ENCODE peak calls at places on chromosomes 2 and 18, in ten cellular contexts. Y is IMR-90, J is body of pancreas, H is ovary, K is heart left ventricle, F is tibial nerve, Z is H54, O is transverse colon, Q is GM12892, A is stomach. N is an unnamed sample.

GRCh38 chr18:12701161-12701560 is 1.4 kb downstream of the CEP76 start:
- DNase-seq in Y (peak; percentile 14), J (no peak), H (no peak), K (no peak), F (no peak), Z (no peak), O (no peak), Q (no peak), A (no peak), N (no peak)

GRCh38 chr2:85137131-85137530 is 3.9 kb downstream of the TCF7L1 start:
- DNase-seq in Y (no peak), J (no peak), H (no peak), K (no peak), F (no peak), Z (no peak), O (no peak), Q (no peak), A (no peak), N (no peak)

GRCh38 chr18:79517322-79517721 is 121.6 kb downstream of the NFATC1 start:
- DNase-seq in Y (no peak), J (no peak), H (no peak), K (no peak), F (no peak), Z (no peak), O (no peak), Q (no peak), A (no peak), N (no peak)

GRCh38 chr2:16314691-16315457 is 350.8 kb downstream of the CYRIA start:
- DNase-seq in Y (no peak), J (no peak), H (no peak), K (no peak), F (no peak), Z (no peak), O (no peak), Q (no peak), A (no peak), N (no peak)

GRCh38 chr2:120954939-120955338 is 219.3 kb downstream of the GLI2 start:
- DNase-seq in Y (no peak), J (peak; percentile 44), H (no peak), K (no peak), F (no peak), Z (no peak), O (no peak), Q (no peak), A (no peak), N (no peak)

GRCh38 chr2:149449017-149449416 is 118.6 kb downstream of the LYPD6 start:
- DNase-seq in Y (no peak), J (no peak), H (no peak), K (no peak), F (no peak), Z (no peak), O (no peak), Q (no peak), A (no peak), N (no peak)

GRCh38 chr2:57182941-57183340 is 863.7 kb upstream of the VRK2 start:
- DNase-seq in Y (no peak), J (no peak), H (no peak), K (no peak), F (no peak), Z (no peak), O (no peak), Q (no peak), A (no peak), N (no peak)

GRCh38 chr18:26480897-26481795 is 67.2 kb downstream of the KCTD1 start:
- DNase-seq in Y (peak; percentile 96), J (no peak), H (no peak), K (no peak), F (no peak), Z (peak; percentile 35), O (no peak), Q (no peak), A (no peak), N (no peak)

GRCh38 chr2:67169417-67170140 is 227.6 kb upstream of the ETAA1 start:
- DNase-seq in Y (peak; percentile 56), J (no peak), H (no peak), K (no peak), F (no peak), Z (no peak), O (no peak), Q (no peak), A (no peak), N (no peak)

GRCh38 chr2:162917626-162918025 is 79.1 kb upstream of the KCNH7 start:
- DNase-seq in Y (no peak), J (no peak), H (no peak), K (no peak), F (no peak), Z (no peak), O (no peak), Q (no peak), A (no peak), N (no peak)

GRCh38 chr18:22166070-22166972 is 3.1 kb upstream of the GATA6 start:
- DNase-seq in Y (no peak), J (peak; percentile 75), H (peak; percentile 82), K (peak; percentile 79), F (no peak), Z (no peak), O (peak; percentile 77), Q (no peak), A (peak; percentile 69), N (no peak)

GRCh38 chr2:150141241-150142001 is 346.0 kb downstream of the RND3 start:
- DNase-seq in Y (peak; percentile 61), J (no peak), H (no peak), K (no peak), F (no peak), Z (no peak), O (no peak), Q (no peak), A (no peak), N (no peak)

GRCh38 chr2:102235491-102235890 is 48.7 kb downstream of the IL1RL2 start:
- DNase-seq in Y (peak; percentile 29), J (no peak), H (no peak), K (no peak), F (no peak), Z (no peak), O (no peak), Q (no peak), A (no peak), N (no peak)

GRCh38 chr2:130183500-130184373 is 1.7 kb downstream of the MZT2B start:
- DNase-seq in Y (peak; percentile 11), J (no peak), H (peak; percentile 64), K (peak; percentile 74), F (no peak), Z (no peak), O (no peak), Q (no peak), A (no peak), N (no peak)

GRCh38 chr2:130185896-130186295 is 3.8 kb downstream of the MZT2B start:
- DNase-seq in Y (no peak), J (no peak), H (no peak), K (no peak), F (no peak), Z (no peak), O (no peak), Q (no peak), A (no peak), N (no peak)

GRCh38 chr2:130186391-130186790 is 4.3 kb downstream of the MZT2B start:
- DNase-seq in Y (no peak), J (no peak), H (no peak), K (no peak), F (no peak), Z (no peak), O (no peak), Q (no peak), A (no peak), N (no peak)

GRCh38 chr2:130185436-130185835 is 3.4 kb downstream of the MZT2B start:
- DNase-seq in Y (no peak), J (no peak), H (no peak), K (no peak), F (no peak), Z (no peak), O (no peak), Q (no peak), A (no peak), N (no peak)

GRCh38 chr2:130181338-130181879 is at the start of gene SMPD4:
- DNase-seq in Y (peak; percentile 93), J (peak; percentile 98), H (peak; percentile 98), K (peak; percentile 99), F (peak; percentile 93), Z (peak; percentile 66), O (peak; percentile 98), Q (peak; percentile 74), A (peak; percentile 98), N (peak; percentile 96)
- TF ChIP-seq POLR2A in Y (peak; percentile 30), J (peak; percentile 69), H (peak; percentile 26), K (no peak), F (no peak), Z (peak; percentile 62), O (peak; percentile 55), Q (peak; percentile 62), A (no peak), N (no peak)

GRCh38 chr2:25982273-25982967 is at the start of gene KIF3C:
- DNase-seq in Y (peak; percentile 42), J (peak; percentile 51), H (peak; percentile 62), K (peak; percentile 77), F (peak; percentile 45), Z (peak; percentile 82), O (peak; percentile 66), Q (peak; percentile 78), A (peak; percentile 59), N (no peak)
- TF ChIP-seq POLR2A in Y (no peak), J (no peak), H (no peak), K (no peak), F (no peak), Z (peak; percentile 54), O (no peak), Q (no peak), A (no peak), N (no peak)

GRCh38 chr2:70124983-70125480 is 37.8 kb downstream of the PCBP1 start:
- DNase-seq in Y (peak; percentile 31), J (peak; percentile 70), H (peak; percentile 68), K (peak; percentile 78), F (peak; percentile 67), Z (no peak), O (peak; percentile 68), Q (no peak), A (peak; percentile 61), N (peak; percentile 55)
- TF ChIP-seq POLR2A in Y (no peak), J (peak; percentile 52), H (no peak), K (peak; percentile 32), F (peak; percentile 45), Z (peak; percentile 16), O (no peak), Q (peak; percentile 71), A (no peak), N (no peak)

GRCh38 chr2:135986507-135986906 is 1.1 kb upstream of the DARS1 start:
- DNase-seq in Y (no peak), J (no peak), H (no peak), K (no peak), F (no peak), Z (no peak), O (no peak), Q (no peak), A (no peak), N (no peak)

GRCh38 chr2:135987441-135987840 is 2.0 kb upstream of the DARS1 start:
- DNase-seq in Y (no peak), J (no peak), H (no peak), K (no peak), F (no peak), Z (no peak), O (no peak), Q (no peak), A (no peak), N (no peak)

GRCh38 chr2:135985826-135986393 is 484 bp upstream of the DARS1 start:
- DNase-seq in Y (no peak), J (no peak), H (no peak), K (no peak), F (no peak), Z (no peak), O (no peak), Q (peak; percentile 44), A (no peak), N (no peak)

GRCh38 chr2:135984199-135985017 is 1.0 kb downstream of the DARS1 start:
- DNase-seq in Y (no peak), J (no peak), H (no peak), K (no peak), F (no peak), Z (no peak), O (no peak), Q (no peak), A (no peak), N (no peak)

GRCh38 chr2:135985018-135985825 is at the start of gene DARS1:
- DNase-seq in Y (peak; percentile 91), J (peak; percentile 93), H (peak; percentile 94), K (peak; percentile 95), F (peak; percentile 84), Z (peak; percentile 81), O (peak; percentile 94), Q (peak; percentile 80), A (peak; percentile 91), N (peak; percentile 85)
- TF ChIP-seq POLR2A in Y (peak; percentile 89), J (peak; percentile 90), H (peak; percentile 58), K (peak; percentile 60), F (peak; percentile 55), Z (peak; percentile 51), O (peak; percentile 78), Q (peak; percentile 86), A (no peak), N (peak; percentile 2)

N was measured in lower leg skin.